ENCODE peak calls at places on chromosomes 6 and 20, in seven cellular contexts. O is mesothelial cell of epicardium, S is thoracic aorta, K is iPS-NIHi11, B is HCEC 1CT, R is Calu3, A is psoas muscle. X is an unnamed sample.
A peak's percentile ranks its signal among the peaks of the same experiment; 100 is the strongest.

GRCh38 chr6:56176741-56177140 is 70.6 kb downstream of the COL21A1 start:
- DNase-seq in O (no peak), S (no peak), K (no peak), B (no peak), R (no peak), A (no peak), X (no peak)

GRCh38 chr6:50091641-50092040 is 41.9 kb upstream of the DEFB112 start:
- DNase-seq in O (no peak), S (no peak), K (no peak), B (peak; percentile 86), R (no peak), A (no peak), X (peak; percentile 77)

GRCh38 chr6:44249082-44249748 is 2.3 kb downstream of the HSP90AB1 start:
- DNase-seq in O (no peak), S (no peak), K (no peak), B (no peak), R (no peak), A (peak; percentile 20), X (no peak)

GRCh38 chr6:159074120-159074684 is 29.4 kb upstream of the TAGAP start:
- DNase-seq in O (no peak), S (no peak), K (peak; percentile 84), B (no peak), R (peak; percentile 36), A (no peak), X (peak; percentile 58)

GRCh38 chr6:170553686-170554085 is 483 bp upstream of the TBP start:
- DNase-seq in O (no peak), S (no peak), K (peak; percentile 14), B (peak; percentile 30), R (no peak), A (no peak), X (peak; percentile 39)

GRCh38 chr6:54441687-54442248 is 133.5 kb downstream of the TINAG start:
- DNase-seq in O (no peak), S (no peak), K (no peak), B (no peak), R (no peak), A (peak; percentile 15), X (no peak)

GRCh38 chr20:12394786-12395185 is 477.1 kb downstream of the BTBD3 start:
- DNase-seq in O (no peak), S (no peak), K (peak; percentile 13), B (peak; percentile 60), R (peak; percentile 34), A (no peak), X (no peak)

GRCh38 chr6:7561153-7561964 is 19.9 kb downstream of the DSP start:
- DNase-seq in O (no peak), S (no peak), K (no peak), B (no peak), R (peak; percentile 60), A (no peak), X (no peak)

GRCh38 chr20:38178581-38178980 is 13.5 kb upstream of the TGM2 start:
- DNase-seq in O (no peak), S (no peak), K (no peak), B (no peak), R (no peak), A (no peak), X (no peak)

GRCh38 chr20:59526242-59527225 is 77.8 kb upstream of the PHACTR3 start:
- DNase-seq in O (no peak), S (no peak), K (peak; percentile 39), B (no peak), R (no peak), A (no peak), X (no peak)

GRCh38 chr20:21238400-21238799 is 64.7 kb upstream of the XRN2 start:
- DNase-seq in O (no peak), S (no peak), K (no peak), B (no peak), R (no peak), A (no peak), X (no peak)

GRCh38 chr6:10312445-10312844 is 102.4 kb downstream of the TFAP2A start:
- DNase-seq in O (no peak), S (no peak), K (peak; percentile 22), B (no peak), R (no peak), A (no peak), X (no peak)

GRCh38 chr20:3222635-3223600 is 13.6 kb downstream of the ITPA start:
- DNase-seq in O (no peak), S (no peak), K (no peak), B (no peak), R (no peak), A (peak; percentile 77), X (no peak)

GRCh38 chr6:163825033-163825432 is 410.5 kb downstream of the QKI start:
- DNase-seq in O (no peak), S (no peak), K (no peak), B (peak; percentile 39), R (peak; percentile 7), A (no peak), X (peak; percentile 94)

GRCh38 chr20:40697466-40697987 is 8.5 kb upstream of the MAFB start:
- DNase-seq in O (no peak), S (no peak), K (no peak), B (no peak), R (no peak), A (no peak), X (no peak)

GRCh38 chr6:107121964-107122495 is 6.7 kb upstream of the BEND3 start:
- DNase-seq in O (no peak), S (no peak), K (no peak), B (no peak), R (no peak), A (no peak), X (no peak)

GRCh38 chr6:118709859-118710350 is 58.5 kb upstream of the CEP85L start:
- DNase-seq in O (no peak), S (no peak), K (no peak), B (peak; percentile 79), R (peak; percentile 12), A (no peak), X (peak; percentile 95)

GRCh38 chr6:142756215-142756630 is 188.8 kb downstream of the HIVEP2 start:
- DNase-seq in O (no peak), S (no peak), K (peak; percentile 15), B (peak; percentile 35), R (peak; percentile 58), A (no peak), X (peak; percentile 6)

GRCh38 chr6:43491750-43492661 is 14.6 kb downstream of the TJAP1 start:
- DNase-seq in O (no peak), S (peak; percentile 67), K (no peak), B (peak; percentile 82), R (peak; percentile 44), A (peak; percentile 95), X (peak; percentile 80)

GRCh38 chr20:17226410-17227198 is at the start of gene PCSK2:
- DNase-seq in O (peak; percentile 76), S (no peak), K (peak; percentile 87), B (no peak), R (no peak), A (peak; percentile 52), X (peak; percentile 20)

GRCh38 chr6:163459007-163459406 is 44.5 kb downstream of the QKI start:
- DNase-seq in O (no peak), S (no peak), K (no peak), B (no peak), R (no peak), A (no peak), X (peak; percentile 48)

GRCh38 chr6:34084591-34085280 is 61.2 kb downstream of the GRM4 start:
- DNase-seq in O (no peak), S (no peak), K (no peak), B (no peak), R (no peak), A (no peak), X (no peak)

GRCh38 chr20:36572701-36573102 is 695 bp upstream of the TGIF2 start:
- DNase-seq in O (no peak), S (no peak), K (no peak), B (no peak), R (peak; percentile 48), A (no peak), X (peak; percentile 46)

GRCh38 chr20:44032583-44033138 is 118.0 kb downstream of the TOX2 start:
- DNase-seq in O (no peak), S (no peak), K (no peak), B (no peak), R (no peak), A (no peak), X (no peak)

GRCh38 chr6:80321011-80321410 is 214.5 kb downstream of the BCKDHB start:
- DNase-seq in O (no peak), S (no peak), K (no peak), B (no peak), R (no peak), A (no peak), X (no peak)

GRCh38 chr6:168905451-168906090 is 348.1 kb downstream of the THBS2 start:
- DNase-seq in O (no peak), S (no peak), K (no peak), B (peak; percentile 6), R (no peak), A (no peak), X (peak; percentile 9)

GRCh38 chr6:152004036-152004566 is 196.6 kb downstream of the ESR1 start:
- DNase-seq in O (no peak), S (no peak), K (no peak), B (peak; percentile 24), R (no peak), A (no peak), X (no peak)

GRCh38 chr20:32333988-32334885 is 23.9 kb upstream of the ASXL1 start:
- DNase-seq in O (no peak), S (no peak), K (no peak), B (no peak), R (peak; percentile 81), A (no peak), X (peak; percentile 8)

GRCh38 chr6:159212026-159212425 is 42.8 kb downstream of the FNDC1 start:
- DNase-seq in O (no peak), S (no peak), K (no peak), B (no peak), R (no peak), A (no peak), X (peak; percentile 3)